ENCODE peak calls at places on chromosomes 6 and 20, in seven cellular contexts. K, M, U, S, X, D and L are unnamed samples.

GRCh38 chr6:138752017-138752416 is 21.6 kb upstream of the CCDC28A start:
- DNase-seq in M (no peak), D (no peak), X (no peak), U (no peak), K (no peak), S (no peak), L (no peak)

GRCh38 chr6:2984738-2985381 is 13.5 kb upstream of the SERPINB6 start:
- DNase-seq in S (no peak), M (no peak), D (no peak), U (no peak), K (no peak), X (no peak), L (no peak)

GRCh38 chr20:5608448-5609161 is 141.6 kb upstream of the SHLD1 start:
- DNase-seq in S (peak), X (no peak), U (peak), D (peak), M (no peak), K (peak), L (peak)

GRCh38 chr6:101386982-101387381 is 6.5 kb upstream of the GRIK2 start:
- DNase-seq in M (no peak), S (no peak), K (no peak), D (no peak), X (no peak), U (no peak), L (no peak)

GRCh38 chr20:35093245-35093884 is 758 bp upstream of the TRPC4AP start:
- DNase-seq in U (peak), K (peak), S (peak), M (no peak), D (no peak), X (no peak), L (no peak)

GRCh38 chr20:37529214-37529967 is 1.7 kb upstream of the BLCAP start:
- DNase-seq in K (no peak), D (no peak), M (no peak), U (no peak), X (no peak), S (no peak), L (no peak)

GRCh38 chr20:45456632-45457031 is 12.9 kb upstream of the WFDC2 start:
- DNase-seq in D (peak), K (no peak), X (no peak), M (no peak), S (no peak), U (peak), L (no peak)

GRCh38 chr6:116298273-116298672 is 18.5 kb upstream of the TSPYL1 start:
- DNase-seq in K (no peak), D (no peak), U (no peak), X (no peak), M (no peak), S (no peak), L (no peak)

GRCh38 chr6:82000551-82000950 is 247.0 kb downstream of the IBTK start:
- DNase-seq in X (no peak), D (no peak), U (no peak), M (no peak), S (no peak), K (no peak), L (no peak)

GRCh38 chr6:159398633-159399032 is 229.4 kb downstream of the FNDC1 start:
- DNase-seq in U (no peak), K (no peak), S (no peak), D (no peak), X (no peak), M (no peak), L (no peak)

GRCh38 chr6:109606362-109606761 is 84.6 kb downstream of the AK9 start:
- DNase-seq in D (no peak), U (no peak), X (no peak), S (no peak), M (no peak), K (no peak), L (no peak)

GRCh38 chr20:57688864-57689263 is 21.0 kb downstream of the PMEPA1 start:
- DNase-seq in S (no peak), X (no peak), K (no peak), D (no peak), U (no peak), M (peak), L (peak)

GRCh38 chr6:40807484-40807883 is 220.3 kb upstream of the LRFN2 start:
- DNase-seq in D (no peak), K (no peak), M (no peak), U (no peak), S (no peak), X (no peak), L (peak)

GRCh38 chr6:108598316-108598863 is 37.7 kb downstream of the FOXO3 start:
- DNase-seq in S (peak), X (no peak), U (peak), D (no peak), M (no peak), K (peak), L (no peak)

GRCh38 chr6:148974351-148974750 is 227.5 kb downstream of the UST start:
- DNase-seq in D (no peak), S (no peak), M (no peak), X (no peak), K (no peak), U (no peak), L (no peak)

GRCh38 chr6:39171489-39172376 is 56.7 kb upstream of the SAYSD1 start:
- DNase-seq in K (no peak), D (no peak), S (no peak), M (no peak), X (no peak), U (no peak), L (no peak)

GRCh38 chr20:41574802-41575389 is 43.3 kb downstream of the CHD6 start:
- DNase-seq in X (no peak), D (no peak), K (no peak), S (no peak), U (no peak), M (no peak), L (no peak)

GRCh38 chr20:58372836-58373235 is 16.2 kb upstream of the VAPB start:
- DNase-seq in X (no peak), K (no peak), D (no peak), M (no peak), S (no peak), U (no peak), L (no peak)

GRCh38 chr20:51906049-51906448 is 103.7 kb upstream of the SALL4 start:
- DNase-seq in U (no peak), M (no peak), D (no peak), K (no peak), X (no peak), S (no peak), L (no peak)

GRCh38 chr6:118875672-118876071 is 18.3 kb upstream of the ASF1A start:
- DNase-seq in D (no peak), U (no peak), X (no peak), K (no peak), S (no peak), M (no peak), L (no peak)

GRCh38 chr6:84043555-84043954 is 10.0 kb downstream of the MRAP2 start:
- DNase-seq in M (no peak), S (no peak), D (no peak), U (no peak), K (no peak), X (no peak), L (no peak)

GRCh38 chr6:148307400-148307799 is 35.2 kb upstream of the SASH1 start:
- DNase-seq in X (no peak), M (no peak), U (no peak), K (no peak), D (no peak), S (no peak), L (no peak)

GRCh38 chr6:151082079-151082478 is 157.7 kb upstream of the AKAP12 start:
- DNase-seq in D (no peak), S (no peak), X (no peak), M (no peak), U (no peak), K (no peak), L (no peak)

GRCh38 chr6:84867521-84867920 is 103.1 kb upstream of the TBX18 start:
- DNase-seq in M (no peak), X (no peak), U (peak), D (no peak), K (peak), S (peak), L (no peak)

GRCh38 chr6:85236636-85237035 is 213.2 kb upstream of the NT5E start:
- DNase-seq in M (no peak), K (no peak), D (no peak), X (no peak), S (no peak), U (no peak), L (no peak)

GRCh38 chr20:62804021-62804631 is 509 bp upstream of the OGFR start:
- DNase-seq in M (no peak), X (no peak), S (no peak), D (peak), K (no peak), U (no peak), L (no peak)

GRCh38 chr6:34142599-34142998 is 3.3 kb downstream of the GRM4 start:
- DNase-seq in K (no peak), X (no peak), U (no peak), D (no peak), M (no peak), S (no peak), L (no peak)

GRCh38 chr20:49885558-49886332 is 29.6 kb downstream of the SPATA2 start:
- DNase-seq in M (no peak), X (no peak), K (no peak), U (no peak), S (no peak), D (no peak), L (no peak)

GRCh38 chr20:50987493-50988210 is 29.0 kb downstream of the MOCS3 start:
- DNase-seq in U (peak), M (peak), S (peak), K (peak), X (peak), D (peak), L (peak)

GRCh38 chr6:159761135-159761872 is 541 bp upstream of the ACAT2 start:
- DNase-seq in D (no peak), K (peak), X (no peak), M (peak), U (peak), S (peak), L (peak)

GRCh38 chr20:41587523-41587922 is 30.7 kb downstream of the CHD6 start:
- DNase-seq in U (peak), K (no peak), S (no peak), X (no peak), D (no peak), M (no peak), L (no peak)

GRCh38 chr20:1327827-1328679 is 886 bp downstream of the SDCBP2 start:
- DNase-seq in X (no peak), M (no peak), K (no peak), U (no peak), D (no peak), S (no peak), L (no peak)

GRCh38 chr6:82957171-82957894 is 108.3 kb downstream of the UBE3D start:
- DNase-seq in X (no peak), D (no peak), M (no peak), S (peak), U (no peak), K (no peak), L (no peak)